ENCODE peak calls at places on chromosomes 7 and 10, in eight cellular contexts. One of them, this sample, is unnamed.
A peak's percentile ranks its signal among the peaks of the same experiment; 100 is the strongest.

GRCh38 chr7:72187179-72187578 is 225.0 kb downstream of the CALN1 start:
- DNase-seq in astrocyte: no peak
- DNase-seq in Panc1: no peak
- DNase-seq in adrenal gland: no peak
- DNase-seq in lower leg skin: no peak
- DNase-seq in fibroblast of mammary gland: no peak
- DNase-seq in brain microvascular endothelial cell: no peak
- DNase-seq in AG10803: no peak
- DNase-seq in this sample: no peak

GRCh38 chr7:51019231-51019844 is 236.6 kb upstream of the GRB10 start:
- DNase-seq in astrocyte: peak; percentile 97
- DNase-seq in Panc1: no peak
- DNase-seq in adrenal gland: no peak
- DNase-seq in lower leg skin: no peak
- DNase-seq in fibroblast of mammary gland: peak; percentile 94
- DNase-seq in brain microvascular endothelial cell: peak; percentile 87
- DNase-seq in AG10803: peak; percentile 71
- DNase-seq in this sample: no peak

GRCh38 chr10:285216-285967 is 150.1 kb downstream of the ZMYND11 start:
- DNase-seq in astrocyte: no peak
- DNase-seq in Panc1: no peak
- DNase-seq in adrenal gland: no peak
- DNase-seq in lower leg skin: no peak
- DNase-seq in fibroblast of mammary gland: no peak
- DNase-seq in brain microvascular endothelial cell: no peak
- DNase-seq in AG10803: no peak
- DNase-seq in this sample: no peak

GRCh38 chr10:83908506-83908905 is 230.8 kb upstream of the GHITM start:
- DNase-seq in astrocyte: no peak
- DNase-seq in Panc1: no peak
- DNase-seq in adrenal gland: no peak
- DNase-seq in lower leg skin: no peak
- DNase-seq in fibroblast of mammary gland: no peak
- DNase-seq in brain microvascular endothelial cell: no peak
- DNase-seq in AG10803: no peak
- DNase-seq in this sample: no peak

GRCh38 chr10:102517553-102517952 is 13.8 kb downstream of the SUFU start:
- DNase-seq in astrocyte: peak; percentile 56
- DNase-seq in Panc1: no peak
- DNase-seq in adrenal gland: no peak
- DNase-seq in lower leg skin: no peak
- DNase-seq in fibroblast of mammary gland: peak; percentile 42
- DNase-seq in brain microvascular endothelial cell: peak; percentile 79
- DNase-seq in AG10803: peak; percentile 70
- DNase-seq in this sample: no peak

GRCh38 chr10:10677479-10677878 is 340.2 kb upstream of the CELF2 start:
- DNase-seq in astrocyte: peak; percentile 44
- DNase-seq in Panc1: peak; percentile 13
- DNase-seq in adrenal gland: peak; percentile 59
- DNase-seq in lower leg skin: peak; percentile 34
- DNase-seq in fibroblast of mammary gland: peak; percentile 89
- DNase-seq in brain microvascular endothelial cell: peak; percentile 80
- DNase-seq in AG10803: peak; percentile 60
- DNase-seq in this sample: no peak

GRCh38 chr10:33559105-33559504 is 224.6 kb upstream of the NRP1 start:
- DNase-seq in astrocyte: peak; percentile 98
- DNase-seq in Panc1: no peak
- DNase-seq in adrenal gland: peak; percentile 19
- DNase-seq in lower leg skin: no peak
- DNase-seq in fibroblast of mammary gland: peak; percentile 96
- DNase-seq in brain microvascular endothelial cell: peak; percentile 63
- DNase-seq in AG10803: peak; percentile 88
- DNase-seq in this sample: no peak

GRCh38 chr10:28219241-28219640 is 83.6 kb downstream of the MPP7 start:
- DNase-seq in astrocyte: peak; percentile 69
- DNase-seq in Panc1: no peak
- DNase-seq in adrenal gland: no peak
- DNase-seq in lower leg skin: no peak
- DNase-seq in fibroblast of mammary gland: no peak
- DNase-seq in brain microvascular endothelial cell: peak; percentile 64
- DNase-seq in AG10803: peak; percentile 66
- DNase-seq in this sample: no peak

GRCh38 chr10:12351447-12351846 is 2.1 kb downstream of the CAMK1D start:
- DNase-seq in astrocyte: no peak
- DNase-seq in Panc1: no peak
- DNase-seq in adrenal gland: no peak
- DNase-seq in lower leg skin: no peak
- DNase-seq in fibroblast of mammary gland: no peak
- DNase-seq in brain microvascular endothelial cell: no peak
- DNase-seq in AG10803: no peak
- DNase-seq in this sample: no peak

GRCh38 chr7:121504478-121504877 is 108.4 kb upstream of the FAM3C start:
- DNase-seq in astrocyte: peak; percentile 91
- DNase-seq in Panc1: no peak
- DNase-seq in adrenal gland: peak; percentile 28
- DNase-seq in lower leg skin: peak; percentile 49
- DNase-seq in fibroblast of mammary gland: peak; percentile 87
- DNase-seq in brain microvascular endothelial cell: peak; percentile 66
- DNase-seq in AG10803: peak; percentile 88
- DNase-seq in this sample: no peak

GRCh38 chr10:70348228-70348850 is 34.1 kb downstream of the LRRC20 start:
- DNase-seq in astrocyte: no peak
- DNase-seq in Panc1: no peak
- DNase-seq in adrenal gland: peak; percentile 28
- DNase-seq in lower leg skin: no peak
- DNase-seq in fibroblast of mammary gland: peak; percentile 47
- DNase-seq in brain microvascular endothelial cell: peak; percentile 23
- DNase-seq in AG10803: peak; percentile 13
- DNase-seq in this sample: no peak

GRCh38 chr7:90563286-90563685 is 32.8 kb upstream of the CDK14 start:
- DNase-seq in astrocyte: no peak
- DNase-seq in Panc1: no peak
- DNase-seq in adrenal gland: no peak
- DNase-seq in lower leg skin: no peak
- DNase-seq in fibroblast of mammary gland: no peak
- DNase-seq in brain microvascular endothelial cell: no peak
- DNase-seq in AG10803: peak; percentile 76
- DNase-seq in this sample: no peak

GRCh38 chr7:71186535-71186934 is 54.6 kb downstream of the GALNT17 start:
- DNase-seq in astrocyte: no peak
- DNase-seq in Panc1: no peak
- DNase-seq in adrenal gland: no peak
- DNase-seq in lower leg skin: no peak
- DNase-seq in fibroblast of mammary gland: no peak
- DNase-seq in brain microvascular endothelial cell: no peak
- DNase-seq in AG10803: no peak
- DNase-seq in this sample: no peak

GRCh38 chr10:111475720-111476119 is 398.9 kb downstream of the ADRA2A start:
- DNase-seq in astrocyte: peak; percentile 77
- DNase-seq in Panc1: no peak
- DNase-seq in adrenal gland: no peak
- DNase-seq in lower leg skin: no peak
- DNase-seq in fibroblast of mammary gland: peak; percentile 40
- DNase-seq in brain microvascular endothelial cell: no peak
- DNase-seq in AG10803: peak; percentile 92
- DNase-seq in this sample: no peak

GRCh38 chr10:76558586-76558985 is 1079.0 kb downstream of the KCNMA1 start:
- DNase-seq in astrocyte: peak; percentile 94
- DNase-seq in Panc1: no peak
- DNase-seq in adrenal gland: peak; percentile 70
- DNase-seq in lower leg skin: peak; percentile 60
- DNase-seq in fibroblast of mammary gland: peak; percentile 84
- DNase-seq in brain microvascular endothelial cell: peak; percentile 52
- DNase-seq in AG10803: peak; percentile 92
- DNase-seq in this sample: no peak

GRCh38 chr10:24884793-24885192 is 67.6 kb downstream of the PRTFDC1 start:
- DNase-seq in astrocyte: no peak
- DNase-seq in Panc1: no peak
- DNase-seq in adrenal gland: no peak
- DNase-seq in lower leg skin: no peak
- DNase-seq in fibroblast of mammary gland: no peak
- DNase-seq in brain microvascular endothelial cell: no peak
- DNase-seq in AG10803: no peak
- DNase-seq in this sample: no peak

GRCh38 chr10:24886281-24886680 is 66.1 kb downstream of the PRTFDC1 start:
- DNase-seq in astrocyte: no peak
- DNase-seq in Panc1: no peak
- DNase-seq in adrenal gland: no peak
- DNase-seq in lower leg skin: no peak
- DNase-seq in fibroblast of mammary gland: no peak
- DNase-seq in brain microvascular endothelial cell: no peak
- DNase-seq in AG10803: no peak
- DNase-seq in this sample: no peak

GRCh38 chr10:24889636-24890035 is 62.8 kb downstream of the PRTFDC1 start:
- DNase-seq in astrocyte: peak; percentile 43
- DNase-seq in Panc1: no peak
- DNase-seq in adrenal gland: no peak
- DNase-seq in lower leg skin: no peak
- DNase-seq in fibroblast of mammary gland: no peak
- DNase-seq in brain microvascular endothelial cell: no peak
- DNase-seq in AG10803: peak; percentile 23
- DNase-seq in this sample: no peak

GRCh38 chr10:24885551-24885950 is 66.9 kb downstream of the PRTFDC1 start:
- DNase-seq in astrocyte: no peak
- DNase-seq in Panc1: no peak
- DNase-seq in adrenal gland: no peak
- DNase-seq in lower leg skin: no peak
- DNase-seq in fibroblast of mammary gland: no peak
- DNase-seq in brain microvascular endothelial cell: no peak
- DNase-seq in AG10803: no peak
- DNase-seq in this sample: no peak

GRCh38 chr10:24887855-24888231 is 64.6 kb downstream of the PRTFDC1 start:
- DNase-seq in astrocyte: no peak
- DNase-seq in Panc1: no peak
- DNase-seq in adrenal gland: no peak
- DNase-seq in lower leg skin: no peak
- DNase-seq in fibroblast of mammary gland: no peak
- DNase-seq in brain microvascular endothelial cell: no peak
- DNase-seq in AG10803: no peak
- DNase-seq in this sample: no peak
- TF ChIP-seq CTCF in astrocyte: no peak
- TF ChIP-seq CTCF in Panc1: no peak
- TF ChIP-seq CTCF in adrenal gland: no peak
- TF ChIP-seq CTCF in lower leg skin: no peak
- TF ChIP-seq CTCF in fibroblast of mammary gland: no peak
- TF ChIP-seq CTCF in brain microvascular endothelial cell: no peak
- TF ChIP-seq CTCF in AG10803: no peak
- TF ChIP-seq CTCF in this sample: no peak

DNA sequence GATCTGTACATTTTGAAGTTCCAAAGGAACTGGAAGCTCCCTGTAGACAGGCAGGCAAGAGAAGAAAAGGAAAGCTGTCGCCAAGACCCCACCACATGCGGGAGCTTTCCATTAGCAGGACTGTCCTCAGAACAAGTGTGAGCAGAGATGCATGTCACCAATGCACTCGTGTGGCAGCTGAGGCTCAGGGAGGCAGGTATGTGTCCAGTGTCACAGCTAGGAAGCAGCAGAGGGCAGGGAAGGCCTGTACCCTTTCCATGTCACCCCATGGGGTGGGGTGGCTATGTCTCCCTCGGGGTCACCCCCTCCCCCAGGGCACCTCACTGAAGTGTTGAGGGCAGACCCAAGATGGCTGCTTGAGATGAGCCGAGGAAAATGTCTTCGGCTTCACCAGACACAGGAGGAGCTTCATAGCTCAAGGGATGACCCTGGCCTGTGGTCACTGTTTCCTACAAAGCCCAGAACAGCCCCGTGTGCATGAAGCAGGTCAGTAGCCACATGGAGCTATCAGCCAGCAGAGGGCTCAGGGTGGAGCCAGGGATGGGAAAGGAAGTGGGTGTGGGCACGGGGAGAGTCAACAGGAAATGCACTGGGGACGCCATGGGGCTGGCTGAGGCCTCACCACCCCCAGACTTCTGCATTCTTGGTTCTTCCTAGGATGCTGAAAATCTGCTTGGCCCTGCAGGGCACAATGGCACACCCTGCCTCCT is 96.6 kb downstream of the FAM53B start:
- DNase-seq in astrocyte: no peak
- DNase-seq in Panc1: no peak
- DNase-seq in adrenal gland: peak; percentile 80
- DNase-seq in lower leg skin: peak; percentile 73
- DNase-seq in fibroblast of mammary gland: peak; percentile 52
- DNase-seq in brain microvascular endothelial cell: peak; percentile 28
- DNase-seq in AG10803: peak; percentile 39
- DNase-seq in this sample: no peak
- TF ChIP-seq CTCF in astrocyte: no peak
- TF ChIP-seq CTCF in Panc1: no peak
- TF ChIP-seq CTCF in adrenal gland: no peak
- TF ChIP-seq CTCF in lower leg skin: no peak
- TF ChIP-seq CTCF in fibroblast of mammary gland: peak; percentile 28
- TF ChIP-seq CTCF in brain microvascular endothelial cell: peak; percentile 42
- TF ChIP-seq CTCF in AG10803: peak; percentile 28
- TF ChIP-seq CTCF in this sample: no peak

GRCh38 chr7:27560706-27561235 is 101.9 kb downstream of the HIBADH start:
- DNase-seq in astrocyte: peak; percentile 90
- DNase-seq in Panc1: peak; percentile 4
- DNase-seq in adrenal gland: no peak
- DNase-seq in lower leg skin: no peak
- DNase-seq in fibroblast of mammary gland: peak; percentile 87
- DNase-seq in brain microvascular endothelial cell: peak; percentile 38
- DNase-seq in AG10803: peak; percentile 72
- DNase-seq in this sample: no peak
- TF ChIP-seq CTCF in astrocyte: peak; percentile 2
- TF ChIP-seq CTCF in Panc1: no peak
- TF ChIP-seq CTCF in adrenal gland: no peak
- TF ChIP-seq CTCF in lower leg skin: no peak
- TF ChIP-seq CTCF in fibroblast of mammary gland: peak; percentile 31
- TF ChIP-seq CTCF in brain microvascular endothelial cell: peak; percentile 15
- TF ChIP-seq CTCF in AG10803: peak; percentile 31
- TF ChIP-seq CTCF in this sample: no peak

GRCh38 chr7:39314869-39315268 is 251.3 kb upstream of the YAE1 start:
- DNase-seq in astrocyte: no peak
- DNase-seq in Panc1: no peak
- DNase-seq in adrenal gland: no peak
- DNase-seq in lower leg skin: no peak
- DNase-seq in fibroblast of mammary gland: no peak
- DNase-seq in brain microvascular endothelial cell: no peak
- DNase-seq in AG10803: no peak
- DNase-seq in this sample: no peak

GRCh38 chr7:39313376-39313775 is 252.8 kb upstream of the YAE1 start:
- DNase-seq in astrocyte: no peak
- DNase-seq in Panc1: no peak
- DNase-seq in adrenal gland: no peak
- DNase-seq in lower leg skin: no peak
- DNase-seq in fibroblast of mammary gland: no peak
- DNase-seq in brain microvascular endothelial cell: no peak
- DNase-seq in AG10803: no peak
- DNase-seq in this sample: no peak

GRCh38 chr7:39313958-39314357 is 252.2 kb upstream of the YAE1 start:
- DNase-seq in astrocyte: no peak
- DNase-seq in Panc1: no peak
- DNase-seq in adrenal gland: no peak
- DNase-seq in lower leg skin: no peak
- DNase-seq in fibroblast of mammary gland: no peak
- DNase-seq in brain microvascular endothelial cell: no peak
- DNase-seq in AG10803: no peak
- DNase-seq in this sample: no peak

GRCh38 chr7:39312254-39312989 is 253.8 kb upstream of the YAE1 start:
- DNase-seq in astrocyte: no peak
- DNase-seq in Panc1: no peak
- DNase-seq in adrenal gland: no peak
- DNase-seq in lower leg skin: no peak
- DNase-seq in fibroblast of mammary gland: no peak
- DNase-seq in brain microvascular endothelial cell: no peak
- DNase-seq in AG10803: no peak
- DNase-seq in this sample: no peak

GRCh38 chr7:39310699-39311098 is 255.5 kb upstream of the YAE1 start:
- DNase-seq in astrocyte: no peak
- DNase-seq in Panc1: no peak
- DNase-seq in adrenal gland: no peak
- DNase-seq in lower leg skin: no peak
- DNase-seq in fibroblast of mammary gland: no peak
- DNase-seq in brain microvascular endothelial cell: no peak
- DNase-seq in AG10803: no peak
- DNase-seq in this sample: no peak
- TF ChIP-seq CTCF in astrocyte: no peak
- TF ChIP-seq CTCF in Panc1: no peak
- TF ChIP-seq CTCF in adrenal gland: no peak
- TF ChIP-seq CTCF in lower leg skin: no peak
- TF ChIP-seq CTCF in fibroblast of mammary gland: no peak
- TF ChIP-seq CTCF in brain microvascular endothelial cell: no peak
- TF ChIP-seq CTCF in AG10803: no peak
- TF ChIP-seq CTCF in this sample: no peak

This sample was measured in activated B cell treated with CpG ODN at 0.5 μM for 24 hours.